ENCODE peak calls at places on chromosomes 7 and 10, in five cellular contexts. N is HTR-8/SVneo; L is occipital lobe; H is stimulated activated CD4-positive, alpha-beta T cell treated with anti-CD3 and anti-CD28 coated beads, Interleukin-2, amount 100 ng/mL, for 48 hours; J is T47D. P is an unnamed sample.
A peak's percentile ranks its signal among the peaks of the same experiment; 100 is the strongest.

GRCh38 chr10:49242604-49243003 is 54.4 kb upstream of the TMEM273 start:
- DNase-seq in N (no peak), L (no peak), H (no peak), J (no peak), P (no peak)

GRCh38 chr7:57414415-57414814 is 35.6 kb upstream of the ZNF716 start:
- DNase-seq in N (no peak), L (no peak), H (no peak), J (no peak), P (no peak)

GRCh38 chr10:95697429-95697828 is 3.7 kb upstream of the TCTN3 start:
- DNase-seq in N (no peak), L (no peak), H (no peak), J (no peak), P (no peak)

GRCh38 chr10:71505862-71506261 is 109.1 kb downstream of the CDH23 start:
- DNase-seq in N (no peak), L (no peak), H (no peak), J (no peak), P (no peak)

GRCh38 chr10:70816220-70816894 is 609 bp downstream of the SGPL1 start:
- DNase-seq in N (peak; percentile 93), L (peak; percentile 61), H (peak; percentile 28), J (peak; percentile 92), P (peak; percentile 82)

GRCh38 chr7:40717242-40717641 is 582.4 kb downstream of the SUGCT start:
- DNase-seq in N (peak; percentile 65), L (no peak), H (no peak), J (peak; percentile 95), P (peak; percentile 99)

GRCh38 chr7:131225619-131226101 is 102.0 kb upstream of the MKLN1 start:
- DNase-seq in N (no peak), L (no peak), H (no peak), J (no peak), P (peak; percentile 76)

GRCh38 chr10:103678104-103678526 is 177.3 kb downstream of the SH3PXD2A start:
- DNase-seq in N (peak; percentile 97), L (peak; percentile 78), H (peak; percentile 70), J (no peak), P (no peak)

GRCh38 chr7:7972128-7972527 is 3.5 kb downstream of the GLCCI1 start:
- DNase-seq in N (no peak), L (peak; percentile 8), H (no peak), J (no peak), P (no peak)

GRCh38 chr10:99365761-99366160 is 36.6 kb downstream of the CNNM1 start:
- DNase-seq in N (no peak), L (no peak), H (no peak), J (no peak), P (no peak)

GRCh38 chr7:114949227-114949626 is 27.3 kb downstream of the MDFIC start:
- DNase-seq in N (no peak), L (no peak), H (no peak), J (no peak), P (no peak)

GRCh38 chr10:17528296-17528862 is 74.0 kb upstream of the ST8SIA6 start:
- DNase-seq in N (no peak), L (no peak), H (no peak), J (no peak), P (no peak)

GRCh38 chr7:155715406-155715805 is 70.9 kb downstream of the RBM33 start:
- DNase-seq in N (no peak), L (no peak), H (no peak), J (no peak), P (no peak)